ENCODE peak calls at places on chromosome 5, in eight cellular contexts. One of them, this sample, is unnamed.

GRCh38 chr5:126234563-126235195 is 188.5 kb upstream of the GRAMD2B start:
- DNase-seq in NCI-H2081: peak
- DNase-seq in T-helper 2 cell: no peak
- DNase-seq in NCI-H774: no peak
- DNase-seq in central memory CD4-positive, alpha-beta T cell: no peak
- DNase-seq in activated naive CD8-positive, alpha-beta T cell treated with anti-CD3 and anti-CD28 coated beads, Interleukin-2, amount 50 U/mL, for 24 hours: no peak
- DNase-seq in cardiac muscle cell: peak
- DNase-seq in ureter: no peak
- DNase-seq in this sample: no peak

GRCh38 chr5:57097526-57097925 is 76.3 kb upstream of the GPBP1 start:
- DNase-seq in cardiac muscle cell: no peak
- DNase-seq in T-helper 2 cell: no peak
- DNase-seq in central memory CD4-positive, alpha-beta T cell: no peak
- DNase-seq in NCI-H2081: no peak
- DNase-seq in ureter: no peak
- DNase-seq in NCI-H774: no peak
- DNase-seq in activated naive CD8-positive, alpha-beta T cell treated with anti-CD3 and anti-CD28 coated beads, Interleukin-2, amount 50 U/mL, for 24 hours: no peak
- DNase-seq in this sample: no peak

GRCh38 chr5:151819830-151820229 is 48.1 kb downstream of the G3BP1 start:
- DNase-seq in T-helper 2 cell: no peak
- DNase-seq in NCI-H2081: no peak
- DNase-seq in central memory CD4-positive, alpha-beta T cell: no peak
- DNase-seq in NCI-H774: no peak
- DNase-seq in activated naive CD8-positive, alpha-beta T cell treated with anti-CD3 and anti-CD28 coated beads, Interleukin-2, amount 50 U/mL, for 24 hours: no peak
- DNase-seq in cardiac muscle cell: no peak
- DNase-seq in ureter: no peak
- DNase-seq in this sample: no peak

GRCh38 chr5:73256462-73257260 is 83.7 kb downstream of the TMEM174 start:
- DNase-seq in cardiac muscle cell: no peak
- DNase-seq in T-helper 2 cell: no peak
- DNase-seq in activated naive CD8-positive, alpha-beta T cell treated with anti-CD3 and anti-CD28 coated beads, Interleukin-2, amount 50 U/mL, for 24 hours: no peak
- DNase-seq in NCI-H2081: no peak
- DNase-seq in NCI-H774: no peak
- DNase-seq in ureter: peak
- DNase-seq in central memory CD4-positive, alpha-beta T cell: no peak
- DNase-seq in this sample: no peak

GRCh38 chr5:73666891-73667290 is 40.9 kb downstream of the ARHGEF28 start:
- DNase-seq in T-helper 2 cell: no peak
- DNase-seq in central memory CD4-positive, alpha-beta T cell: no peak
- DNase-seq in NCI-H2081: no peak
- DNase-seq in ureter: no peak
- DNase-seq in activated naive CD8-positive, alpha-beta T cell treated with anti-CD3 and anti-CD28 coated beads, Interleukin-2, amount 50 U/mL, for 24 hours: no peak
- DNase-seq in cardiac muscle cell: no peak
- DNase-seq in NCI-H774: no peak
- DNase-seq in this sample: no peak

GRCh38 chr5:43352131-43352530 is 38.9 kb upstream of the HMGCS1 start:
- DNase-seq in central memory CD4-positive, alpha-beta T cell: no peak
- DNase-seq in NCI-H774: no peak
- DNase-seq in activated naive CD8-positive, alpha-beta T cell treated with anti-CD3 and anti-CD28 coated beads, Interleukin-2, amount 50 U/mL, for 24 hours: no peak
- DNase-seq in cardiac muscle cell: no peak
- DNase-seq in ureter: no peak
- DNase-seq in NCI-H2081: no peak
- DNase-seq in T-helper 2 cell: no peak
- DNase-seq in this sample: no peak

GRCh38 chr5:38968665-38969064 is 105.5 kb downstream of the RICTOR start:
- DNase-seq in NCI-H2081: no peak
- DNase-seq in T-helper 2 cell: no peak
- DNase-seq in NCI-H774: no peak
- DNase-seq in activated naive CD8-positive, alpha-beta T cell treated with anti-CD3 and anti-CD28 coated beads, Interleukin-2, amount 50 U/mL, for 24 hours: no peak
- DNase-seq in cardiac muscle cell: no peak
- DNase-seq in central memory CD4-positive, alpha-beta T cell: no peak
- DNase-seq in ureter: no peak
- DNase-seq in this sample: no peak

GRCh38 chr5:120613729-120614128 is 149.6 kb downstream of the PRR16 start:
- DNase-seq in activated naive CD8-positive, alpha-beta T cell treated with anti-CD3 and anti-CD28 coated beads, Interleukin-2, amount 50 U/mL, for 24 hours: no peak
- DNase-seq in ureter: no peak
- DNase-seq in T-helper 2 cell: no peak
- DNase-seq in central memory CD4-positive, alpha-beta T cell: no peak
- DNase-seq in NCI-H774: no peak
- DNase-seq in cardiac muscle cell: no peak
- DNase-seq in NCI-H2081: no peak
- DNase-seq in this sample: no peak

GRCh38 chr5:76813982-76814562 is 4.8 kb upstream of the F2RL1 start:
- DNase-seq in central memory CD4-positive, alpha-beta T cell: no peak
- DNase-seq in T-helper 2 cell: no peak
- DNase-seq in ureter: no peak
- DNase-seq in activated naive CD8-positive, alpha-beta T cell treated with anti-CD3 and anti-CD28 coated beads, Interleukin-2, amount 50 U/mL, for 24 hours: no peak
- DNase-seq in cardiac muscle cell: no peak
- DNase-seq in NCI-H2081: no peak
- DNase-seq in NCI-H774: no peak
- DNase-seq in this sample: no peak

GRCh38 chr5:167642779-167643517 is 648.5 kb upstream of the WWC1 start:
- DNase-seq in cardiac muscle cell: peak
- DNase-seq in NCI-H774: no peak
- DNase-seq in NCI-H2081: no peak
- DNase-seq in activated naive CD8-positive, alpha-beta T cell treated with anti-CD3 and anti-CD28 coated beads, Interleukin-2, amount 50 U/mL, for 24 hours: no peak
- DNase-seq in central memory CD4-positive, alpha-beta T cell: no peak
- DNase-seq in T-helper 2 cell: no peak
- DNase-seq in ureter: no peak
- DNase-seq in this sample: no peak

GRCh38 chr5:141822134-141822533 is 56.1 kb downstream of the PCDH1 start:
- DNase-seq in cardiac muscle cell: peak
- DNase-seq in central memory CD4-positive, alpha-beta T cell: no peak
- DNase-seq in NCI-H2081: no peak
- DNase-seq in ureter: peak
- DNase-seq in T-helper 2 cell: no peak
- DNase-seq in activated naive CD8-positive, alpha-beta T cell treated with anti-CD3 and anti-CD28 coated beads, Interleukin-2, amount 50 U/mL, for 24 hours: no peak
- DNase-seq in NCI-H774: no peak
- DNase-seq in this sample: no peak

GRCh38 chr5:164504141-164504772 is 998.8 kb downstream of the MAT2B start:
- DNase-seq in NCI-H774: peak
- DNase-seq in T-helper 2 cell: no peak
- DNase-seq in activated naive CD8-positive, alpha-beta T cell treated with anti-CD3 and anti-CD28 coated beads, Interleukin-2, amount 50 U/mL, for 24 hours: peak
- DNase-seq in cardiac muscle cell: peak
- DNase-seq in ureter: peak
- DNase-seq in central memory CD4-positive, alpha-beta T cell: peak
- DNase-seq in NCI-H2081: peak
- DNase-seq in this sample: no peak

GRCh38 chr5:158514353-158514960 is 585.3 kb downstream of the EBF1 start:
- DNase-seq in NCI-H774: no peak
- DNase-seq in NCI-H2081: no peak
- DNase-seq in central memory CD4-positive, alpha-beta T cell: no peak
- DNase-seq in activated naive CD8-positive, alpha-beta T cell treated with anti-CD3 and anti-CD28 coated beads, Interleukin-2, amount 50 U/mL, for 24 hours: no peak
- DNase-seq in cardiac muscle cell: peak
- DNase-seq in T-helper 2 cell: no peak
- DNase-seq in ureter: no peak
- DNase-seq in this sample: no peak

GRCh38 chr5:134432677-134433359 is 21.1 kb upstream of the CDKN2AIPNL start:
- DNase-seq in activated naive CD8-positive, alpha-beta T cell treated with anti-CD3 and anti-CD28 coated beads, Interleukin-2, amount 50 U/mL, for 24 hours: no peak
- DNase-seq in ureter: no peak
- DNase-seq in NCI-H774: no peak
- DNase-seq in cardiac muscle cell: no peak
- DNase-seq in T-helper 2 cell: no peak
- DNase-seq in NCI-H2081: no peak
- DNase-seq in central memory CD4-positive, alpha-beta T cell: no peak
- DNase-seq in this sample: no peak

GRCh38 chr5:83509535-83509934 is 38.0 kb downstream of the VCAN start:
- DNase-seq in activated naive CD8-positive, alpha-beta T cell treated with anti-CD3 and anti-CD28 coated beads, Interleukin-2, amount 50 U/mL, for 24 hours: no peak
- DNase-seq in ureter: no peak
- DNase-seq in T-helper 2 cell: no peak
- DNase-seq in cardiac muscle cell: peak
- DNase-seq in NCI-H774: no peak
- DNase-seq in NCI-H2081: peak
- DNase-seq in central memory CD4-positive, alpha-beta T cell: no peak
- DNase-seq in this sample: no peak

GRCh38 chr5:176134529-176135223 is 103.5 kb upstream of the SIMC1 start:
- DNase-seq in NCI-H774: no peak
- DNase-seq in cardiac muscle cell: no peak
- DNase-seq in activated naive CD8-positive, alpha-beta T cell treated with anti-CD3 and anti-CD28 coated beads, Interleukin-2, amount 50 U/mL, for 24 hours: no peak
- DNase-seq in T-helper 2 cell: no peak
- DNase-seq in central memory CD4-positive, alpha-beta T cell: no peak
- DNase-seq in ureter: no peak
- DNase-seq in NCI-H2081: no peak
- DNase-seq in this sample: no peak

GRCh38 chr5:76622973-76623596 is at the start of gene F2RL2:
- DNase-seq in cardiac muscle cell: peak
- DNase-seq in ureter: no peak
- DNase-seq in NCI-H2081: no peak
- DNase-seq in activated naive CD8-positive, alpha-beta T cell treated with anti-CD3 and anti-CD28 coated beads, Interleukin-2, amount 50 U/mL, for 24 hours: no peak
- DNase-seq in NCI-H774: no peak
- DNase-seq in T-helper 2 cell: no peak
- DNase-seq in central memory CD4-positive, alpha-beta T cell: no peak
- DNase-seq in this sample: no peak

GRCh38 chr5:157049605-157050004 is 9.3 kb downstream of the HAVCR1 start:
- DNase-seq in cardiac muscle cell: no peak
- DNase-seq in NCI-H774: no peak
- DNase-seq in NCI-H2081: no peak
- DNase-seq in T-helper 2 cell: no peak
- DNase-seq in central memory CD4-positive, alpha-beta T cell: no peak
- DNase-seq in ureter: no peak
- DNase-seq in activated naive CD8-positive, alpha-beta T cell treated with anti-CD3 and anti-CD28 coated beads, Interleukin-2, amount 50 U/mL, for 24 hours: no peak
- DNase-seq in this sample: no peak

GRCh38 chr5:68770566-68770965 is 323.2 kb upstream of the SLC30A5 start:
- DNase-seq in central memory CD4-positive, alpha-beta T cell: no peak
- DNase-seq in cardiac muscle cell: no peak
- DNase-seq in NCI-H774: no peak
- DNase-seq in NCI-H2081: no peak
- DNase-seq in ureter: no peak
- DNase-seq in activated naive CD8-positive, alpha-beta T cell treated with anti-CD3 and anti-CD28 coated beads, Interleukin-2, amount 50 U/mL, for 24 hours: no peak
- DNase-seq in T-helper 2 cell: no peak
- DNase-seq in this sample: no peak

GRCh38 chr5:104267282-104268015 is 704.9 kb upstream of the NUDT12 start:
- DNase-seq in NCI-H2081: no peak
- DNase-seq in cardiac muscle cell: no peak
- DNase-seq in ureter: no peak
- DNase-seq in central memory CD4-positive, alpha-beta T cell: no peak
- DNase-seq in activated naive CD8-positive, alpha-beta T cell treated with anti-CD3 and anti-CD28 coated beads, Interleukin-2, amount 50 U/mL, for 24 hours: no peak
- DNase-seq in T-helper 2 cell: no peak
- DNase-seq in NCI-H774: no peak
- DNase-seq in this sample: no peak

GRCh38 chr5:7392401-7393024 is 3.4 kb upstream of the ADCY2 start:
- DNase-seq in activated naive CD8-positive, alpha-beta T cell treated with anti-CD3 and anti-CD28 coated beads, Interleukin-2, amount 50 U/mL, for 24 hours: no peak
- DNase-seq in NCI-H2081: peak
- DNase-seq in NCI-H774: peak
- DNase-seq in ureter: no peak
- DNase-seq in cardiac muscle cell: peak
- DNase-seq in T-helper 2 cell: no peak
- DNase-seq in central memory CD4-positive, alpha-beta T cell: no peak
- DNase-seq in this sample: no peak

GRCh38 chr5:56152437-56152836 is 80.7 kb downstream of the ANKRD55 start:
- DNase-seq in T-helper 2 cell: no peak
- DNase-seq in NCI-H2081: no peak
- DNase-seq in ureter: no peak
- DNase-seq in central memory CD4-positive, alpha-beta T cell: peak
- DNase-seq in activated naive CD8-positive, alpha-beta T cell treated with anti-CD3 and anti-CD28 coated beads, Interleukin-2, amount 50 U/mL, for 24 hours: no peak
- DNase-seq in cardiac muscle cell: no peak
- DNase-seq in NCI-H774: no peak
- DNase-seq in this sample: no peak

GRCh38 chr5:9498541-9499497 is 47.1 kb downstream of the SEMA5A start:
- DNase-seq in NCI-H2081: peak
- DNase-seq in T-helper 2 cell: no peak
- DNase-seq in cardiac muscle cell: peak
- DNase-seq in central memory CD4-positive, alpha-beta T cell: no peak
- DNase-seq in ureter: no peak
- DNase-seq in activated naive CD8-positive, alpha-beta T cell treated with anti-CD3 and anti-CD28 coated beads, Interleukin-2, amount 50 U/mL, for 24 hours: no peak
- DNase-seq in NCI-H774: no peak
- DNase-seq in this sample: no peak

GRCh38 chr5:171306785-171307591 is 2.1 kb upstream of the TLX3 start:
- DNase-seq in T-helper 2 cell: no peak
- DNase-seq in NCI-H2081: peak
- DNase-seq in ureter: no peak
- DNase-seq in activated naive CD8-positive, alpha-beta T cell treated with anti-CD3 and anti-CD28 coated beads, Interleukin-2, amount 50 U/mL, for 24 hours: no peak
- DNase-seq in NCI-H774: no peak
- DNase-seq in central memory CD4-positive, alpha-beta T cell: no peak
- DNase-seq in cardiac muscle cell: no peak
- DNase-seq in this sample: no peak

GRCh38 chr5:153781325-153781724 is 257.4 kb downstream of the FAM114A2 start:
- DNase-seq in ureter: no peak
- DNase-seq in activated naive CD8-positive, alpha-beta T cell treated with anti-CD3 and anti-CD28 coated beads, Interleukin-2, amount 50 U/mL, for 24 hours: no peak
- DNase-seq in central memory CD4-positive, alpha-beta T cell: no peak
- DNase-seq in NCI-H774: no peak
- DNase-seq in cardiac muscle cell: no peak
- DNase-seq in T-helper 2 cell: no peak
- DNase-seq in NCI-H2081: no peak
- DNase-seq in this sample: no peak

GRCh38 chr5:150521522-150521817 is 13.5 kb downstream of the NDST1 start:
- DNase-seq in central memory CD4-positive, alpha-beta T cell: no peak
- DNase-seq in T-helper 2 cell: no peak
- DNase-seq in NCI-H2081: no peak
- DNase-seq in NCI-H774: no peak
- DNase-seq in activated naive CD8-positive, alpha-beta T cell treated with anti-CD3 and anti-CD28 coated beads, Interleukin-2, amount 50 U/mL, for 24 hours: no peak
- DNase-seq in ureter: no peak
- DNase-seq in cardiac muscle cell: no peak
- DNase-seq in this sample: no peak

GRCh38 chr5:169801781-169802180 is 164.7 kb downstream of the DOCK2 start:
- DNase-seq in activated naive CD8-positive, alpha-beta T cell treated with anti-CD3 and anti-CD28 coated beads, Interleukin-2, amount 50 U/mL, for 24 hours: no peak
- DNase-seq in ureter: no peak
- DNase-seq in cardiac muscle cell: no peak
- DNase-seq in NCI-H774: no peak
- DNase-seq in NCI-H2081: no peak
- DNase-seq in central memory CD4-positive, alpha-beta T cell: no peak
- DNase-seq in T-helper 2 cell: no peak
- DNase-seq in this sample: no peak

GRCh38 chr5:65862384-65862783 is 64.0 kb upstream of the ERBIN start:
- DNase-seq in ureter: no peak
- DNase-seq in T-helper 2 cell: no peak
- DNase-seq in central memory CD4-positive, alpha-beta T cell: no peak
- DNase-seq in cardiac muscle cell: no peak
- DNase-seq in NCI-H2081: no peak
- DNase-seq in activated naive CD8-positive, alpha-beta T cell treated with anti-CD3 and anti-CD28 coated beads, Interleukin-2, amount 50 U/mL, for 24 hours: no peak
- DNase-seq in NCI-H774: no peak
- DNase-seq in this sample: no peak

GRCh38 chr5:119808474-119808873 is 179.1 kb downstream of the FAM170A start:
- DNase-seq in central memory CD4-positive, alpha-beta T cell: no peak
- DNase-seq in cardiac muscle cell: no peak
- DNase-seq in NCI-H774: no peak
- DNase-seq in T-helper 2 cell: no peak
- DNase-seq in NCI-H2081: no peak
- DNase-seq in ureter: no peak
- DNase-seq in activated naive CD8-positive, alpha-beta T cell treated with anti-CD3 and anti-CD28 coated beads, Interleukin-2, amount 50 U/mL, for 24 hours: no peak
- DNase-seq in this sample: no peak

This sample was measured in stimulated activated CD8-positive, alpha-beta memory T cell treated with anti-CD3 and anti-CD28 coated beads, Interleukin-15, amount 100 ng/mL, for 4 hours.